ENCODE peak calls at places on chromosome 16, in four cellular contexts. U is IMR-90, T is H9, A is H1. J is an unnamed sample.

GRCh38 chr16:21104124-21104860 is 46.4 kb downstream of the DNAH3 start:
- DNase-seq in U (peak; percentile 68), T (no peak), A (no peak), J (no peak)

GRCh38 chr16:4370570-4371480 is 823 bp upstream of the VASN start:
- DNase-seq in U (peak; percentile 93), T (no peak), A (no peak), J (no peak)

GRCh38 chr16:11386791-11387546 is 41.7 kb downstream of the RMI2 start:
- DNase-seq in U (no peak), T (peak; percentile 90), A (peak; percentile 92), J (peak; percentile 82)

GRCh38 chr16:1991135-1991551 is 1.4 kb downstream of the SYNGR3 start:
- DNase-seq in U (no peak), T (no peak), A (peak; percentile 61), J (no peak)

GRCh38 chr16:17101646-17102045 is 369.1 kb downstream of the XYLT1 start:
- DNase-seq in U (peak; percentile 2), T (peak; percentile 62), A (no peak), J (peak; percentile 83)

GRCh38 chr16:58051821-58052603 is 26.5 kb downstream of the MMP15 start:
- DNase-seq in U (no peak), T (no peak), A (no peak), J (no peak)

GRCh38 chr16:56075732-56076131 is 115.6 kb upstream of the GNAO1 start:
- DNase-seq in U (no peak), T (no peak), A (no peak), J (no peak)

GRCh38 chr16:30948087-30948955 is 547 bp upstream of the ORAI3 start:
- DNase-seq in U (peak; percentile 96), T (peak; percentile 100), A (peak; percentile 98), J (peak; percentile 100)

DNA sequence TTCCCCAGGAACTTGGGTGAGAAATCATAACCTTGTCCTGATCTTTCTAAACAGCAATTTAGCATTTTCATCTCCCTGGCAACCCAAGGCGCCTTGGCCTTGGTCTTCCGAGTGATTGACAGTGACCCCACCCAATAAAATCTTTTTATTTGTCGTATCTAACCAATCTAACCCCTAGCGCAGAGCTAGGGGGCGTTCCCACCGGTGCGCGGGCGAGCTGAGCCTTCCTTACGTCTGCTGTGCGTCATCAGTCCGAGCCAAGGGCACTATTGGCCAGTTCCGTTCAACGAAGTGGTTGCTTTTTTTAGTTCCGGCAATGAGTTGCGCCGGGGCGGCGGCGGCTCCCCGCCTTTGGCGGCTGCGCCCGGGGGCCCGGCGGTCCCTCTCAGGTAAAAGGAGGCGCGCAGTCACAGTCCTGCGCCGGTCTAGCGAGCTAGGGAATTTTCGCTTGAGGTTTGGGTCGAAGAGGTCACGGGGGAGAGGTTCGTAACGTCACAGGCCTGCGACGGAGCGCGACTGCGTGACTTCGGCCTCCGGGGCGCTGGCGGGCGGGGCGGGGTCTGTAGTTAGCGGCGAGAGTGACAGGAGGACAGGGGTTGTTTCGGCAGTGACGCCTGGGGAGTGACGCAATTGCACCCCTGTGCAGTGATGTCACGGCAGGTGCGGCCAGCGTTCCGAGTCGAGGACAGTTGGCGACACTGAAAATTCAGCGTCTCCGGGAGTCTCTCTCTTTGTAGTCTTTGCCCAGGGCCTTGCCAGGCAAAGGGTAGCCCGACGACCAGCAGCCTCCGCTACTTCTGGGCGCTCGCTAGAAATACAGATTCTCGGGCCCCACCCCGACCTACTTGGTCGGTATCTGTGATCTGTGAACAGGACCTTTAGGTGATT is at the start of gene COQ7:
- DNase-seq in U (peak; percentile 100), T (peak; percentile 98), A (peak; percentile 98), J (peak; percentile 100)
- H3K18ac ChIP-seq in U (no peak within 1 kb of the TSS), T (peak within 1 kb of the TSS; percentile 91), A (peak within 1 kb of the TSS; percentile 83), J (peak within 1 kb of the TSS; percentile 97)

GRCh38 chr16:16067127-16067526 is 117.7 kb downstream of the ABCC1 start:
- DNase-seq in U (peak; percentile 54), T (no peak), A (no peak), J (no peak)
- H3K56ac ChIP-seq in U (no peak overlapping the region), T (no peak overlapping the region), A (no peak overlapping the region), J (no peak overlapping the region)

DNA sequence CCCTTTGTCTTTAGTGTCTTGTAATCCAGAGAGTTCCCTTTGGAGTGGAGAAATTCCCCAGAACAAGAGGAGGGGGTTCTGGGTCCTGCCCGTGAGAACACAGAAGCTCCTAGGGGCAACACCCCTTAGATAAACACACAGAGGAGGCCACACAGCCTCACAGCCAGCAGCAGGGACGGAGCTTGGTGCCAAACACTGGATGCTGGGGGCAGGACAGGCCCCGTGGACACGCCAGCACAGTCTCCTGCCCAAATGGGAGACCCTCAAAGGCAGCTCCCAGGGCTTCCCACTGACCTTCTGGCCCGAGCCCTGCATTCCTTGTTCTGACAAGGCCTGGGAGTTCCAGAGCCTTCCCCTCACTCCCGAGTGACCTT is 31.8 kb upstream of the JPH3 start:
- DNase-seq in U (no peak), T (no peak), A (no peak), J (no peak)
- H3K18ac ChIP-seq in U (no peak overlapping the region), T (no peak overlapping the region), A (no peak overlapping the region), J (no peak overlapping the region)

GRCh38 chr16:52827456-52827855 is 225.2 kb downstream of the CHD9NB start:
- DNase-seq in U (no peak), T (no peak), A (no peak), J (no peak)

DNA sequence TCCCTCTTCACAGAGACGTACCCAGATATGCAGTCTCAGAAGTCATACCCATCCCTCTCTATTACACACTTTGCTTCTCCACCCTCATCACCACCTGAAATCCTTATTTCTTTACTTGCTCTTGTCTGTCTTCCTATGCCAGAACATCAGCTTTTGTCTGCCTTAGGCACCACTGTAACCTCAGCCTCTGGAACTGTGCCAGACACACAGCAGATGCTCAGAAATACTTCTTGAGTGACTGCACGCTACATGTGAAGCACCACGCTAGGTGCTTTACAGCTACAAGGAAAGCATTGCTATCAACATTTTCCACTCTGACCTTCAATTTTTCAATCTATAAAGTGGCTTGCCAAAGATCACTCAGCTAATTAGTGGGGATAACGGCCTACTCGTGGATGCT is 226.8 kb downstream of the CHD9NB start:
- DNase-seq in U (no peak), T (no peak), A (no peak), J (no peak)
- H3K56ac ChIP-seq in U (peak overlapping the region; percentile 17), T (no peak overlapping the region), A (no peak overlapping the region), J (no peak overlapping the region)

GRCh38 chr16:78563905-78564304 is 464.5 kb downstream of the WWOX start:
- DNase-seq in U (no peak), T (no peak), A (no peak), J (no peak)
- H3K18ac ChIP-seq in U (no peak overlapping the region), T (no peak overlapping the region), A (no peak overlapping the region), J (no peak overlapping the region)

DNA sequence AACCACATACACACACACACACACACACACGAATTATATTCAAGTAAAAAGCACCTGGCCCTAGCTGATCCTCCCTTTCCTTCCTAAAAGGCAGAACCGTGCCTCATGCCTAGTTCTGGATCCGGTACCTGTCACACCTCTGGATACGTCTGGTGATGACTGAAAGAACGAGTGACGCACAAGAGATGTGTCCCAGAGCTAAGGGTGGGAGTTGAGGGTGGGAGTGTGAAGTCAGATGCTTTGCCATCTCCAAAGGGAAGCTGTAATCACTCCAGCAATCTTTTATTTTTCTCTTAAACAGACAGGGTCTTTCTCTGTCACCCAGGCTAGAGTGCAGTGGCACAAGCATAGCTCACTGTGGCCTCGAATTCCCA is 26.5 kb upstream of the GSG1L start:
- DNase-seq in U (no peak), T (no peak), A (no peak), J (no peak)
- H3K56ac ChIP-seq in U (no peak overlapping the region), T (no peak overlapping the region), A (no peak overlapping the region), J (no peak overlapping the region)

DNA sequence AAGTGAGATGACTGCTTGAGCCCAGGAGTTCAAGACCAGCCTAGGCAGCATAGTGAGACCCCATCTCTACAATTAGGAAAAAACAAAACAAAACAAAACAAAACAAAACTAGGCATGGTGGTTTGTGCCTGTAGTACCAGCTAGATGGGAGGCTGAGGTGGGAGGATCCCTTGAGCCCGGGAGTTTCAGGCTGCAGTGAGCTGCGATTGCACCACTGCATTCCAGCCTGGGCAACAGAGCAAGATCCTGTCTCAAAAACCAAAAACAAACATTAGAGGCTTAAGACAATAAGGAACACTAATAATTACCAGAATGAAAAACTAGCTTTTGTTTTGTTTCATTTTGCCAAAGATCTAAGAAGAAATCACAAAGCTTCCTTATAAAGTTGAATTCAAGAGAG is 69.2 kb downstream of the GPRC5B start:
- DNase-seq in U (no peak), T (no peak), A (no peak), J (no peak)
- H3K18ac ChIP-seq in U (peak overlapping the region; percentile 8), T (no peak overlapping the region), A (no peak overlapping the region), J (no peak overlapping the region)

GRCh38 chr16:71709231-71709781 is 15.2 kb downstream of the PHLPP2 start:
- DNase-seq in U (peak; percentile 32), T (no peak), A (no peak), J (peak; percentile 28)
- H3K56ac ChIP-seq in U (no peak overlapping the region), T (no peak overlapping the region), A (no peak overlapping the region), J (no peak overlapping the region)

GRCh38 chr16:71242601-71243000 is 12.1 kb upstream of the HYDIN start:
- DNase-seq in U (no peak), T (no peak), A (no peak), J (no peak)
- H3K18ac ChIP-seq in U (no peak overlapping the region), T (no peak overlapping the region), A (no peak overlapping the region), J (no peak overlapping the region)

GRCh38 chr16:67433131-67433719 is 2.3 kb downstream of the HSD11B2 start:
- DNase-seq in U (no peak), T (no peak), A (no peak), J (no peak)
- H3K56ac ChIP-seq in U (no peak overlapping the region), T (no peak overlapping the region), A (no peak overlapping the region), J (peak overlapping the region; percentile 65)